ENCODE peak calls at places on chromosomes 11 and 22, in eight cellular contexts. One of them, this sample, is unnamed.

GRCh38 chr11:121418625-121419114 is 33.4 kb upstream of the SORL1 start:
- DNase-seq in transverse colon: peak; percentile 36
- DNase-seq in GM23248: no peak
- DNase-seq in stimulated activated CD8-positive, alpha-beta memory T cell treated with anti-CD3 and anti-CD28 coated beads, Interleukin-2, amount 100 ng/mL, for 1 hour: no peak
- DNase-seq in C1 segment of cervical spinal cord: no peak
- DNase-seq in A673: peak; percentile 52
- DNase-seq in EH: no peak
- DNase-seq in stimulated activated CD4-positive, alpha-beta T cell treated with anti-CD3 and anti-CD28 coated beads, Interleukin-4, amount 100 ng/mL, for 48 hours: no peak
- DNase-seq in this sample: no peak

GRCh38 chr11:47186937-47187681 is 875 bp upstream of the PACSIN3 start:
- DNase-seq in transverse colon: peak; percentile 51
- DNase-seq in GM23248: peak; percentile 58
- DNase-seq in stimulated activated CD8-positive, alpha-beta memory T cell treated with anti-CD3 and anti-CD28 coated beads, Interleukin-2, amount 100 ng/mL, for 1 hour: no peak
- DNase-seq in C1 segment of cervical spinal cord: no peak
- DNase-seq in A673: peak; percentile 90
- DNase-seq in EH: peak; percentile 57
- DNase-seq in stimulated activated CD4-positive, alpha-beta T cell treated with anti-CD3 and anti-CD28 coated beads, Interleukin-4, amount 100 ng/mL, for 48 hours: peak; percentile 43
- DNase-seq in this sample: no peak

GRCh38 chr11:82738116-82738515 is 4.5 kb upstream of the FAM181B start:
- DNase-seq in transverse colon: no peak
- DNase-seq in GM23248: no peak
- DNase-seq in stimulated activated CD8-positive, alpha-beta memory T cell treated with anti-CD3 and anti-CD28 coated beads, Interleukin-2, amount 100 ng/mL, for 1 hour: no peak
- DNase-seq in C1 segment of cervical spinal cord: no peak
- DNase-seq in A673: peak; percentile 56
- DNase-seq in EH: no peak
- DNase-seq in stimulated activated CD4-positive, alpha-beta T cell treated with anti-CD3 and anti-CD28 coated beads, Interleukin-4, amount 100 ng/mL, for 48 hours: no peak
- DNase-seq in this sample: no peak

GRCh38 chr11:19800714-19801519 is 88.3 kb downstream of the NAV2 start:
- DNase-seq in transverse colon: no peak
- DNase-seq in GM23248: no peak
- DNase-seq in stimulated activated CD8-positive, alpha-beta memory T cell treated with anti-CD3 and anti-CD28 coated beads, Interleukin-2, amount 100 ng/mL, for 1 hour: no peak
- DNase-seq in C1 segment of cervical spinal cord: no peak
- DNase-seq in A673: no peak
- DNase-seq in EH: peak; percentile 30
- DNase-seq in stimulated activated CD4-positive, alpha-beta T cell treated with anti-CD3 and anti-CD28 coated beads, Interleukin-4, amount 100 ng/mL, for 48 hours: no peak
- DNase-seq in this sample: no peak

GRCh38 chr11:35651263-35651662 is 11.3 kb upstream of the TRIM44 start:
- DNase-seq in transverse colon: no peak
- DNase-seq in GM23248: no peak
- DNase-seq in stimulated activated CD8-positive, alpha-beta memory T cell treated with anti-CD3 and anti-CD28 coated beads, Interleukin-2, amount 100 ng/mL, for 1 hour: no peak
- DNase-seq in C1 segment of cervical spinal cord: no peak
- DNase-seq in A673: no peak
- DNase-seq in EH: no peak
- DNase-seq in stimulated activated CD4-positive, alpha-beta T cell treated with anti-CD3 and anti-CD28 coated beads, Interleukin-4, amount 100 ng/mL, for 48 hours: no peak
- DNase-seq in this sample: no peak

GRCh38 chr22:23070418-23071162 is at the start of gene GNAZ:
- DNase-seq in transverse colon: no peak
- DNase-seq in GM23248: peak; percentile 12
- DNase-seq in stimulated activated CD8-positive, alpha-beta memory T cell treated with anti-CD3 and anti-CD28 coated beads, Interleukin-2, amount 100 ng/mL, for 1 hour: no peak
- DNase-seq in C1 segment of cervical spinal cord: no peak
- DNase-seq in A673: peak; percentile 11
- DNase-seq in EH: peak; percentile 44
- DNase-seq in stimulated activated CD4-positive, alpha-beta T cell treated with anti-CD3 and anti-CD28 coated beads, Interleukin-4, amount 100 ng/mL, for 48 hours: no peak
- DNase-seq in this sample: no peak

GRCh38 chr22:21633481-21633880 is 921 bp downstream of the CCDC116 start:
- DNase-seq in transverse colon: no peak
- DNase-seq in GM23248: peak; percentile 22
- DNase-seq in stimulated activated CD8-positive, alpha-beta memory T cell treated with anti-CD3 and anti-CD28 coated beads, Interleukin-2, amount 100 ng/mL, for 1 hour: no peak
- DNase-seq in C1 segment of cervical spinal cord: no peak
- DNase-seq in A673: no peak
- DNase-seq in EH: no peak
- DNase-seq in stimulated activated CD4-positive, alpha-beta T cell treated with anti-CD3 and anti-CD28 coated beads, Interleukin-4, amount 100 ng/mL, for 48 hours: no peak
- DNase-seq in this sample: no peak

GRCh38 chr11:36409152-36409713 is 100.8 kb downstream of the TRAF6 start:
- DNase-seq in transverse colon: no peak
- DNase-seq in GM23248: no peak
- DNase-seq in stimulated activated CD8-positive, alpha-beta memory T cell treated with anti-CD3 and anti-CD28 coated beads, Interleukin-2, amount 100 ng/mL, for 1 hour: no peak
- DNase-seq in C1 segment of cervical spinal cord: no peak
- DNase-seq in A673: no peak
- DNase-seq in EH: no peak
- DNase-seq in stimulated activated CD4-positive, alpha-beta T cell treated with anti-CD3 and anti-CD28 coated beads, Interleukin-4, amount 100 ng/mL, for 48 hours: no peak
- DNase-seq in this sample: no peak

GRCh38 chr11:64299847-64300648 is at the start of gene CATSPERZ:
- DNase-seq in transverse colon: no peak
- DNase-seq in GM23248: peak; percentile 31
- DNase-seq in stimulated activated CD8-positive, alpha-beta memory T cell treated with anti-CD3 and anti-CD28 coated beads, Interleukin-2, amount 100 ng/mL, for 1 hour: no peak
- DNase-seq in C1 segment of cervical spinal cord: no peak
- DNase-seq in A673: no peak
- DNase-seq in EH: no peak
- DNase-seq in stimulated activated CD4-positive, alpha-beta T cell treated with anti-CD3 and anti-CD28 coated beads, Interleukin-4, amount 100 ng/mL, for 48 hours: no peak
- DNase-seq in this sample: no peak

GRCh38 chr11:36130401-36130800 is 158.8 kb downstream of the COMMD9 start:
- DNase-seq in transverse colon: no peak
- DNase-seq in GM23248: peak; percentile 63
- DNase-seq in stimulated activated CD8-positive, alpha-beta memory T cell treated with anti-CD3 and anti-CD28 coated beads, Interleukin-2, amount 100 ng/mL, for 1 hour: no peak
- DNase-seq in C1 segment of cervical spinal cord: no peak
- DNase-seq in A673: no peak
- DNase-seq in EH: peak; percentile 47
- DNase-seq in stimulated activated CD4-positive, alpha-beta T cell treated with anti-CD3 and anti-CD28 coated beads, Interleukin-4, amount 100 ng/mL, for 48 hours: no peak
- DNase-seq in this sample: no peak

GRCh38 chr11:102313225-102313940 is 3.9 kb upstream of the BIRC3 start:
- DNase-seq in transverse colon: no peak
- DNase-seq in GM23248: no peak
- DNase-seq in stimulated activated CD8-positive, alpha-beta memory T cell treated with anti-CD3 and anti-CD28 coated beads, Interleukin-2, amount 100 ng/mL, for 1 hour: no peak
- DNase-seq in C1 segment of cervical spinal cord: no peak
- DNase-seq in A673: no peak
- DNase-seq in EH: no peak
- DNase-seq in stimulated activated CD4-positive, alpha-beta T cell treated with anti-CD3 and anti-CD28 coated beads, Interleukin-4, amount 100 ng/mL, for 48 hours: no peak
- DNase-seq in this sample: peak; percentile 27

GRCh38 chr11:18115360-18116127 is 9.7 kb upstream of the SAAL1 start:
- DNase-seq in transverse colon: peak; percentile 58
- DNase-seq in GM23248: peak; percentile 64
- DNase-seq in stimulated activated CD8-positive, alpha-beta memory T cell treated with anti-CD3 and anti-CD28 coated beads, Interleukin-2, amount 100 ng/mL, for 1 hour: peak; percentile 18
- DNase-seq in C1 segment of cervical spinal cord: peak; percentile 28
- DNase-seq in A673: peak; percentile 67
- DNase-seq in EH: peak; percentile 64
- DNase-seq in stimulated activated CD4-positive, alpha-beta T cell treated with anti-CD3 and anti-CD28 coated beads, Interleukin-4, amount 100 ng/mL, for 48 hours: peak; percentile 55
- DNase-seq in this sample: peak; percentile 56

GRCh38 chr11:121090145-121090721 is 10.8 kb upstream of the TECTA start:
- DNase-seq in transverse colon: no peak
- DNase-seq in GM23248: no peak
- DNase-seq in stimulated activated CD8-positive, alpha-beta memory T cell treated with anti-CD3 and anti-CD28 coated beads, Interleukin-2, amount 100 ng/mL, for 1 hour: no peak
- DNase-seq in C1 segment of cervical spinal cord: no peak
- DNase-seq in A673: no peak
- DNase-seq in EH: no peak
- DNase-seq in stimulated activated CD4-positive, alpha-beta T cell treated with anti-CD3 and anti-CD28 coated beads, Interleukin-4, amount 100 ng/mL, for 48 hours: no peak
- DNase-seq in this sample: no peak

GRCh38 chr22:49660794-49661781 is 166.6 kb downstream of the BRD1 start:
- DNase-seq in transverse colon: peak; percentile 1
- DNase-seq in GM23248: no peak
- DNase-seq in stimulated activated CD8-positive, alpha-beta memory T cell treated with anti-CD3 and anti-CD28 coated beads, Interleukin-2, amount 100 ng/mL, for 1 hour: no peak
- DNase-seq in C1 segment of cervical spinal cord: no peak
- DNase-seq in A673: no peak
- DNase-seq in EH: no peak
- DNase-seq in stimulated activated CD4-positive, alpha-beta T cell treated with anti-CD3 and anti-CD28 coated beads, Interleukin-4, amount 100 ng/mL, for 48 hours: no peak
- DNase-seq in this sample: no peak

GRCh38 chr11:47775240-47775869 is 8.2 kb upstream of the FNBP4 start:
- DNase-seq in transverse colon: no peak
- DNase-seq in GM23248: no peak
- DNase-seq in stimulated activated CD8-positive, alpha-beta memory T cell treated with anti-CD3 and anti-CD28 coated beads, Interleukin-2, amount 100 ng/mL, for 1 hour: no peak
- DNase-seq in C1 segment of cervical spinal cord: no peak
- DNase-seq in A673: no peak
- DNase-seq in EH: no peak
- DNase-seq in stimulated activated CD4-positive, alpha-beta T cell treated with anti-CD3 and anti-CD28 coated beads, Interleukin-4, amount 100 ng/mL, for 48 hours: no peak
- DNase-seq in this sample: no peak

GRCh38 chr11:133919330-133920108 is 37.2 kb downstream of the IGSF9B start:
- DNase-seq in transverse colon: no peak
- DNase-seq in GM23248: no peak
- DNase-seq in stimulated activated CD8-positive, alpha-beta memory T cell treated with anti-CD3 and anti-CD28 coated beads, Interleukin-2, amount 100 ng/mL, for 1 hour: no peak
- DNase-seq in C1 segment of cervical spinal cord: no peak
- DNase-seq in A673: no peak
- DNase-seq in EH: no peak
- DNase-seq in stimulated activated CD4-positive, alpha-beta T cell treated with anti-CD3 and anti-CD28 coated beads, Interleukin-4, amount 100 ng/mL, for 48 hours: no peak
- DNase-seq in this sample: no peak

GRCh38 chr11:3201112-3201581 is 17.5 kb downstream of the MRGPRG start:
- DNase-seq in transverse colon: no peak
- DNase-seq in GM23248: no peak
- DNase-seq in stimulated activated CD8-positive, alpha-beta memory T cell treated with anti-CD3 and anti-CD28 coated beads, Interleukin-2, amount 100 ng/mL, for 1 hour: no peak
- DNase-seq in C1 segment of cervical spinal cord: no peak
- DNase-seq in A673: no peak
- DNase-seq in EH: no peak
- DNase-seq in stimulated activated CD4-positive, alpha-beta T cell treated with anti-CD3 and anti-CD28 coated beads, Interleukin-4, amount 100 ng/mL, for 48 hours: no peak
- DNase-seq in this sample: no peak

GRCh38 chr22:49780992-49781782 is 46.5 kb downstream of the BRD1 start:
- DNase-seq in transverse colon: no peak
- DNase-seq in GM23248: no peak
- DNase-seq in stimulated activated CD8-positive, alpha-beta memory T cell treated with anti-CD3 and anti-CD28 coated beads, Interleukin-2, amount 100 ng/mL, for 1 hour: no peak
- DNase-seq in C1 segment of cervical spinal cord: no peak
- DNase-seq in A673: no peak
- DNase-seq in EH: no peak
- DNase-seq in stimulated activated CD4-positive, alpha-beta T cell treated with anti-CD3 and anti-CD28 coated beads, Interleukin-4, amount 100 ng/mL, for 48 hours: no peak
- DNase-seq in this sample: no peak